ENCODE peak calls at places on chromosomes 13 and 19, in nine cellular contexts. P is iris pigment epithelial cell; J is LHCN-M2; O is T47D; N is activated CD4-positive, alpha-beta T cell treated with anti-CD3 and anti-CD28 coated beads, Interleukin-2, amount 50 U/mL, for 24 hours; C is A172; Z is DMS153; T is neural crest cell; V is endodermal cell. Q is an unnamed sample.

GRCh38 chr19:10120538-10121198 is 969 bp upstream of the EIF3G start:
- DNase-seq in P (peak; percentile 89), Z (no peak), N (no peak), V (no peak), J (peak; percentile 96), T (no peak), C (peak; percentile 90), O (no peak), Q (no peak)

GRCh38 chr19:11849264-11849615 is 714 bp downstream of the ZNF439 start:
- DNase-seq in T (no peak), O (no peak), Z (no peak), J (no peak), V (no peak), N (no peak), P (peak; percentile 24), C (no peak), Q (no peak)

GRCh38 chr19:14786421-14786851 is 8.1 kb upstream of the ADGRE2 start:
- DNase-seq in V (peak; percentile 87), N (no peak), P (peak; percentile 27), C (no peak), J (no peak), T (peak; percentile 52), O (no peak), Z (no peak), Q (no peak)

GRCh38 chr13:40026174-40026585 is 370.7 kb downstream of the COG6 start:
- DNase-seq in J (peak; percentile 19), O (no peak), T (no peak), Z (no peak), V (no peak), C (no peak), N (peak; percentile 21), P (peak; percentile 81), Q (no peak)

GRCh38 chr13:21231426-21231945 is 55.0 kb downstream of the MRPL57 start:
- DNase-seq in T (no peak), O (no peak), J (no peak), N (no peak), V (no peak), P (no peak), Z (no peak), C (no peak), Q (no peak)

GRCh38 chr13:111508164-111508870 is 187.9 kb downstream of the TEX29 start:
- DNase-seq in J (no peak), T (no peak), P (no peak), O (no peak), Z (peak; percentile 46), N (no peak), V (no peak), C (no peak), Q (no peak)

GRCh38 chr19:54795763-54796162 is 7.6 kb upstream of the KIR2DL4 start:
- DNase-seq in J (no peak), C (no peak), P (no peak), Z (no peak), O (no peak), N (no peak), T (no peak), V (no peak), Q (no peak)

GRCh38 chr13:91017031-91017668 is 330.3 kb upstream of the MIR17HG start:
- DNase-seq in O (peak; percentile 22), V (peak; percentile 87), T (peak; percentile 44), P (peak; percentile 43), Z (no peak), J (peak; percentile 28), N (no peak), C (peak; percentile 54), Q (no peak)

GRCh38 chr19:42185281-42185680 is 32.2 kb downstream of the DEDD2 start:
- DNase-seq in T (no peak), O (no peak), Z (peak; percentile 45), P (no peak), V (no peak), C (no peak), N (no peak), J (no peak), Q (no peak)

GRCh38 chr13:99642841-99643240 is 141.6 kb downstream of the TM9SF2 start:
- DNase-seq in V (no peak), J (no peak), P (no peak), O (no peak), N (no peak), T (no peak), C (no peak), Z (no peak), Q (no peak)

GRCh38 chr13:99931462-99931861 is 40.1 kb downstream of the ZIC5 start:
- DNase-seq in P (no peak), T (no peak), C (no peak), O (no peak), Z (peak; percentile 67), V (no peak), N (no peak), J (no peak), Q (no peak)

GRCh38 chr13:62931901-62932883 is 1516.5 kb upstream of the PCDH20 start:
- DNase-seq in V (no peak), J (no peak), P (peak; percentile 20), Z (no peak), N (no peak), O (no peak), T (no peak), C (peak; percentile 16), Q (no peak)

GRCh38 chr13:44302233-44302632 is 71.4 kb upstream of the SERP2 start:
- DNase-seq in J (no peak), C (no peak), T (no peak), O (no peak), V (no peak), N (no peak), Z (no peak), P (no peak), Q (no peak)